ENCODE peak calls at places on chromosomes 4 and X, in four cellular contexts. One of them, this sample, is unnamed.
A peak's percentile ranks its signal among the peaks of the same experiment; 100 is the strongest.

GRCh38 chr4:126595643-126596042 is 1037.1 kb upstream of the INTU start:
- DNase-seq in substantia nigra: no peak
- DNase-seq in NCI-H1048: no peak
- DNase-seq in naive thymus-derived CD8-positive, alpha-beta T cell: no peak
- DNase-seq in this sample: no peak

GRCh38 chrX:53795583-53795982 is 109.1 kb upstream of the HUWE1 start:
- DNase-seq in NCI-H1048: no peak
- DNase-seq in substantia nigra: no peak
- DNase-seq in naive thymus-derived CD8-positive, alpha-beta T cell: no peak
- DNase-seq in this sample: no peak

GRCh38 chr4:125703443-125703842 is 388.7 kb downstream of the FAT4 start:
- DNase-seq in substantia nigra: no peak
- DNase-seq in naive thymus-derived CD8-positive, alpha-beta T cell: no peak
- DNase-seq in NCI-H1048: no peak
- DNase-seq in this sample: no peak

GRCh38 chr4:15934259-15934658 is 4.3 kb downstream of the FGFBP1 start:
- DNase-seq in NCI-H1048: no peak
- DNase-seq in naive thymus-derived CD8-positive, alpha-beta T cell: no peak
- DNase-seq in substantia nigra: no peak
- DNase-seq in this sample: no peak

GRCh38 chr4:80235451-80235850 is 31.0 kb upstream of the FGF5 start:
- DNase-seq in NCI-H1048: no peak
- DNase-seq in naive thymus-derived CD8-positive, alpha-beta T cell: no peak
- DNase-seq in substantia nigra: no peak
- DNase-seq in this sample: no peak

GRCh38 chrX:134671207-134671750 is 13.0 kb upstream of the PLAC1 start:
- DNase-seq in substantia nigra: no peak
- DNase-seq in NCI-H1048: no peak
- DNase-seq in naive thymus-derived CD8-positive, alpha-beta T cell: no peak
- DNase-seq in this sample: no peak

GRCh38 chrX:116961872-116962582 is 499.3 kb upstream of the CT83 start:
- DNase-seq in naive thymus-derived CD8-positive, alpha-beta T cell: no peak
- DNase-seq in substantia nigra: no peak
- DNase-seq in NCI-H1048: no peak
- DNase-seq in this sample: peak; percentile 5

GRCh38 chrX:20988118-20988517 is 386.1 kb upstream of the CNKSR2 start:
- DNase-seq in substantia nigra: no peak
- DNase-seq in naive thymus-derived CD8-positive, alpha-beta T cell: no peak
- DNase-seq in NCI-H1048: no peak
- DNase-seq in this sample: no peak

GRCh38 chrX:110391086-110391485 is 32.4 kb downstream of the RTL9 start:
- DNase-seq in naive thymus-derived CD8-positive, alpha-beta T cell: no peak
- DNase-seq in substantia nigra: no peak
- DNase-seq in NCI-H1048: no peak
- DNase-seq in this sample: no peak

GRCh38 chrX:9842541-9842940 is 56.3 kb downstream of the SHROOM2 start:
- DNase-seq in naive thymus-derived CD8-positive, alpha-beta T cell: no peak
- DNase-seq in NCI-H1048: no peak
- DNase-seq in substantia nigra: no peak
- DNase-seq in this sample: no peak

GRCh38 chr4:62342346-62342745 is 1142.2 kb downstream of the ADGRL3 start:
- DNase-seq in substantia nigra: no peak
- DNase-seq in naive thymus-derived CD8-positive, alpha-beta T cell: no peak
- DNase-seq in NCI-H1048: no peak
- DNase-seq in this sample: no peak

GRCh38 chr4:165726831-165727230 is 146.2 kb upstream of the TLL1 start:
- DNase-seq in NCI-H1048: no peak
- DNase-seq in substantia nigra: no peak
- DNase-seq in naive thymus-derived CD8-positive, alpha-beta T cell: no peak
- DNase-seq in this sample: no peak

GRCh38 chr4:161816958-161817357 is 346.8 kb downstream of the FSTL5 start:
- DNase-seq in naive thymus-derived CD8-positive, alpha-beta T cell: no peak
- DNase-seq in NCI-H1048: no peak
- DNase-seq in substantia nigra: no peak
- DNase-seq in this sample: no peak

GRCh38 chrX:12981880-12982279 is 7.0 kb downstream of the TMSB4X start:
- DNase-seq in naive thymus-derived CD8-positive, alpha-beta T cell: peak; percentile 36
- DNase-seq in NCI-H1048: no peak
- DNase-seq in substantia nigra: no peak
- DNase-seq in this sample: no peak

GRCh38 chr4:18869166-18869565 is 847.6 kb upstream of the LCORL start:
- DNase-seq in naive thymus-derived CD8-positive, alpha-beta T cell: no peak
- DNase-seq in NCI-H1048: no peak
- DNase-seq in substantia nigra: no peak
- DNase-seq in this sample: no peak

GRCh38 chr4:130985371-130985770 is 1889.4 kb downstream of the C4orf33 start:
- DNase-seq in naive thymus-derived CD8-positive, alpha-beta T cell: no peak
- DNase-seq in substantia nigra: no peak
- DNase-seq in NCI-H1048: no peak
- DNase-seq in this sample: no peak

GRCh38 chr4:153542835-153543234 is 76.7 kb downstream of the TMEM131L start:
- DNase-seq in NCI-H1048: no peak
- DNase-seq in substantia nigra: no peak
- DNase-seq in naive thymus-derived CD8-positive, alpha-beta T cell: no peak
- DNase-seq in this sample: no peak

GRCh38 chr4:6886886-6887285 is 22.7 kb upstream of the TBC1D14 start:
- DNase-seq in substantia nigra: no peak
- DNase-seq in NCI-H1048: no peak
- DNase-seq in naive thymus-derived CD8-positive, alpha-beta T cell: no peak
- DNase-seq in this sample: no peak

GRCh38 chr4:154045086-154045485 is 256.2 kb upstream of the SFRP2 start:
- DNase-seq in naive thymus-derived CD8-positive, alpha-beta T cell: no peak
- DNase-seq in NCI-H1048: no peak
- DNase-seq in substantia nigra: no peak
- DNase-seq in this sample: no peak

GRCh38 chr4:47075241-47075640 is 43.9 kb downstream of the GABRB1 start:
- DNase-seq in substantia nigra: no peak
- DNase-seq in NCI-H1048: no peak
- DNase-seq in naive thymus-derived CD8-positive, alpha-beta T cell: no peak
- DNase-seq in this sample: no peak

GRCh38 chr4:88533088-88533790 is 9.7 kb upstream of the PYURF start:
- DNase-seq in naive thymus-derived CD8-positive, alpha-beta T cell: no peak
- DNase-seq in NCI-H1048: no peak
- DNase-seq in substantia nigra: no peak
- DNase-seq in this sample: no peak

This sample was measured in midbrain.